ENCODE peak calls at places on chromosomes 16 and 17, in ten cellular contexts. J, Q, A, W, R, B, E, Z, P and O are unnamed samples.

GRCh38 chr17:43530303-43531081 is 15.6 kb downstream of the ETV4 start:
- DNase-seq in W (peak; percentile 49), R (peak; percentile 80), P (no peak), Z (no peak), Q (no peak), B (no peak), A (no peak), J (no peak), E (peak; percentile 78), O (peak; percentile 71)

GRCh38 chr17:5700791-5701190 is 116.5 kb upstream of the NLRP1 start:
- DNase-seq in R (no peak), B (no peak), A (no peak), P (no peak), W (no peak), J (no peak), E (no peak), Z (no peak), Q (no peak), O (no peak)

GRCh38 chr17:44170499-44171201 is at the start of gene ASB16:
- DNase-seq in B (no peak), A (no peak), R (peak; percentile 61), E (no peak), Q (no peak), J (no peak), Z (no peak), P (no peak), W (no peak), O (no peak)

GRCh38 chr16:52068447-52069074 is 478.4 kb downstream of the TOX3 start:
- DNase-seq in R (no peak), Z (peak; percentile 72), J (no peak), E (peak; percentile 72), Q (no peak), P (no peak), A (no peak), B (no peak), W (no peak), O (no peak)

GRCh38 chr17:49223168-49223516 is 7.4 kb downstream of the PHOSPHO1 start:
- DNase-seq in P (no peak), W (no peak), B (no peak), Q (no peak), J (no peak), A (no peak), R (no peak), E (no peak), Z (no peak), O (no peak)

GRCh38 chr17:51590071-51590470 is 329.7 kb downstream of the UTP18 start:
- DNase-seq in W (no peak), R (no peak), Q (no peak), B (no peak), P (no peak), A (no peak), E (peak; percentile 10), J (no peak), Z (no peak), O (no peak)

GRCh38 chr16:3076577-3076976 is 11.1 kb downstream of the IL32 start:
- DNase-seq in W (peak; percentile 3), R (no peak), Q (no peak), A (no peak), Z (no peak), B (no peak), P (no peak), E (no peak), J (no peak), O (no peak)

GRCh38 chr17:45271603-45272002 is 9.7 kb upstream of the SPATA32 start:
- DNase-seq in A (no peak), B (no peak), P (no peak), R (no peak), E (no peak), W (no peak), Q (no peak), J (no peak), Z (no peak), O (no peak)